ENCODE peak calls at places on chromosomes 3 and 15, in five cellular contexts. Y, T, J, U and Q are unnamed samples.

GRCh38 chr15:49238342-49238741 is 68.3 kb downstream of the GALK2 start:
- DNase-seq in Y (peak; percentile 74), T (no peak), J (no peak), U (no peak), Q (no peak)

GRCh38 chr3:7707192-7707591 is 794.4 kb upstream of the LMCD1 start:
- DNase-seq in Y (peak; percentile 26), T (no peak), J (no peak), U (no peak), Q (no peak)

GRCh38 chr3:155387571-155387970 is 94.1 kb upstream of the STRIT1 start:
- DNase-seq in Y (peak; percentile 20), T (no peak), J (no peak), U (no peak), Q (no peak)

GRCh38 chr3:6526321-6526720 is 334.6 kb upstream of the GRM7 start:
- DNase-seq in Y (no peak), T (no peak), J (no peak), U (no peak), Q (no peak)

GRCh38 chr15:31487811-31488436 is 161.3 kb downstream of the KLF13 start:
- DNase-seq in Y (no peak), T (no peak), J (no peak), U (peak; percentile 51), Q (no peak)

GRCh38 chr3:52777959-52778805 is 783 bp downstream of the ITIH1 start:
- DNase-seq in Y (no peak), T (no peak), J (no peak), U (no peak), Q (no peak)

GRCh38 chr15:43903864-43904290 is 77.1 kb downstream of the WDR76 start:
- DNase-seq in Y (peak; percentile 61), T (peak; percentile 50), J (peak; percentile 29), U (peak; percentile 71), Q (peak; percentile 69)

GRCh38 chr3:101849714-101850326 is 506 bp downstream of the NFKBIZ start:
- DNase-seq in Y (no peak), T (peak; percentile 25), J (peak; percentile 43), U (peak; percentile 64), Q (peak; percentile 23)

GRCh38 chr15:93058128-93058527 is 30.9 kb downstream of the RGMA start:
- DNase-seq in Y (no peak), T (no peak), J (no peak), U (no peak), Q (no peak)

GRCh38 chr3:8768364-8769087 is 887 bp downstream of the OXTR start:
- DNase-seq in Y (no peak), T (no peak), J (no peak), U (peak; percentile 7), Q (no peak)

GRCh38 chr3:126040386-126040785 is 43.5 kb downstream of the SLC41A3 start:
- DNase-seq in Y (no peak), T (no peak), J (no peak), U (no peak), Q (no peak)

GRCh38 chr15:89472785-89473256 is 23.6 kb downstream of the RHCG start:
- DNase-seq in Y (peak; percentile 37), T (no peak), J (no peak), U (peak; percentile 59), Q (peak; percentile 78)

GRCh38 chr3:66822059-66823009 is 175.8 kb upstream of the KBTBD8 start:
- DNase-seq in Y (peak; percentile 73), T (peak; percentile 11), J (peak; percentile 55), U (peak; percentile 69), Q (peak; percentile 82)

GRCh38 chr3:73213906-73214305 is 152.4 kb downstream of the EBLN2 start:
- DNase-seq in Y (no peak), T (no peak), J (no peak), U (no peak), Q (no peak)

GRCh38 chr3:168134931-168135330 is 39.2 kb upstream of the GOLIM4 start:
- DNase-seq in Y (no peak), T (no peak), J (no peak), U (no peak), Q (no peak)

GRCh38 chr15:67822537-67823370 is 2.6 kb upstream of the SKOR1 start:
- DNase-seq in Y (no peak), T (no peak), J (no peak), U (no peak), Q (no peak)

GRCh38 chr3:129624347-129625070 is 18.0 kb upstream of the PLXND1 start:
- DNase-seq in Y (no peak), T (no peak), J (no peak), U (no peak), Q (no peak)

GRCh38 chr15:92821491-92822116 is 78.5 kb upstream of the CHD2 start:
- DNase-seq in Y (peak; percentile 52), T (peak; percentile 36), J (no peak), U (no peak), Q (no peak)

GRCh38 chr3:155334897-155335883 is 41.7 kb upstream of the STRIT1 start:
- DNase-seq in Y (no peak), T (no peak), J (no peak), U (no peak), Q (no peak)

GRCh38 chr3:104564045-104564643 is 802.6 kb upstream of the ALCAM start:
- DNase-seq in Y (peak; percentile 48), T (no peak), J (peak; percentile 38), U (peak; percentile 64), Q (peak; percentile 30)

GRCh38 chr3:72058493-72059081 is 273.6 kb upstream of the PROK2 start:
- DNase-seq in Y (no peak), T (peak; percentile 6), J (no peak), U (no peak), Q (no peak)

GRCh38 chr15:71780349-71780976 is 29.9 kb upstream of the NR2E3 start:
- DNase-seq in Y (peak; percentile 70), T (no peak), J (no peak), U (peak; percentile 28), Q (peak; percentile 75)

GRCh38 chr3:141797167-141797773 is 34.1 kb downstream of the GRK7 start:
- DNase-seq in Y (peak; percentile 71), T (no peak), J (peak; percentile 22), U (peak; percentile 59), Q (peak; percentile 70)

GRCh38 chr3:63910873-63911272 is 1.3 kb downstream of the SCAANT1 start:
- DNase-seq in Y (no peak), T (no peak), J (no peak), U (no peak), Q (no peak)

GRCh38 chr15:77335298-77335697 is 84.6 kb downstream of the PEAK1 start:
- DNase-seq in Y (no peak), T (no peak), J (no peak), U (no peak), Q (no peak)